ENCODE peak calls at places on chromosomes 4 and X, in six cellular contexts. F is breast epithelium, I is esophagus squamous epithelium, V is testis, E is tibial nerve, Q is H54. D is an unnamed sample.

GRCh38 chrX:38890963-38891362 is 89.7 kb downstream of the MID1IP1 start:
- DNase-seq in F (no peak), I (no peak), V (no peak), E (no peak), Q (no peak), D (no peak)

GRCh38 chrX:143726296-143726695 is 5.7 kb upstream of the SPANXN2 start:
- DNase-seq in F (no peak), I (no peak), V (no peak), E (no peak), Q (no peak), D (no peak)

GRCh38 chrX:133726211-133726630 is 259.2 kb downstream of the GPC3 start:
- DNase-seq in F (no peak), I (no peak), V (no peak), E (no peak), Q (no peak), D (no peak)

GRCh38 chr4:144611850-144612249 is 34.1 kb upstream of the HHIP start:
- DNase-seq in F (no peak), I (no peak), V (no peak), E (no peak), Q (no peak), D (no peak)

GRCh38 chr4:2785613-2786012 is 7.3 kb upstream of the SH3BP2 start:
- DNase-seq in F (no peak), I (no peak), V (no peak), E (peak), Q (no peak), D (no peak)

GRCh38 chrX:29666361-29666760 is 549.0 kb upstream of the MAGEB2 start:
- DNase-seq in F (no peak), I (no peak), V (no peak), E (no peak), Q (no peak), D (no peak)

GRCh38 chrX:129726307-129727111 is 12.3 kb upstream of the XPNPEP2 start:
- DNase-seq in F (peak), I (no peak), V (peak), E (peak), Q (peak), D (peak)

GRCh38 chr4:169620846-169621228 is 459 bp downstream of the CLCN3 start:
- DNase-seq in F (no peak), I (no peak), V (peak), E (no peak), Q (no peak), D (peak)

GRCh38 chrX:152725409-152725808 is 8.1 kb downstream of the CSAG1 start:
- DNase-seq in F (no peak), I (no peak), V (no peak), E (no peak), Q (no peak), D (no peak)

GRCh38 chr4:175308236-175308635 is 390.1 kb downstream of the ADAM29 start:
- DNase-seq in F (no peak), I (no peak), V (no peak), E (no peak), Q (no peak), D (no peak)

GRCh38 chrX:115147220-115147619 is 42.0 kb upstream of the RBMXL3 start:
- DNase-seq in F (no peak), I (no peak), V (no peak), E (no peak), Q (no peak), D (no peak)

GRCh38 chr4:95421869-95422268 is 126.9 kb downstream of the UNC5C start:
- DNase-seq in F (no peak), I (no peak), V (no peak), E (no peak), Q (no peak), D (no peak)

GRCh38 chr4:71195932-71196331 is 142.9 kb upstream of the SLC4A4 start:
- DNase-seq in F (no peak), I (no peak), V (no peak), E (no peak), Q (no peak), D (peak)

GRCh38 chr4:42570221-42570620 is 86.7 kb downstream of the ATP8A1 start:
- DNase-seq in F (peak), I (no peak), V (no peak), E (no peak), Q (no peak), D (peak)

GRCh38 chr4:149031399-149031798 is 589.2 kb upstream of the NR3C2 start:
- DNase-seq in F (no peak), I (no peak), V (peak), E (no peak), Q (no peak), D (peak)

DNA sequence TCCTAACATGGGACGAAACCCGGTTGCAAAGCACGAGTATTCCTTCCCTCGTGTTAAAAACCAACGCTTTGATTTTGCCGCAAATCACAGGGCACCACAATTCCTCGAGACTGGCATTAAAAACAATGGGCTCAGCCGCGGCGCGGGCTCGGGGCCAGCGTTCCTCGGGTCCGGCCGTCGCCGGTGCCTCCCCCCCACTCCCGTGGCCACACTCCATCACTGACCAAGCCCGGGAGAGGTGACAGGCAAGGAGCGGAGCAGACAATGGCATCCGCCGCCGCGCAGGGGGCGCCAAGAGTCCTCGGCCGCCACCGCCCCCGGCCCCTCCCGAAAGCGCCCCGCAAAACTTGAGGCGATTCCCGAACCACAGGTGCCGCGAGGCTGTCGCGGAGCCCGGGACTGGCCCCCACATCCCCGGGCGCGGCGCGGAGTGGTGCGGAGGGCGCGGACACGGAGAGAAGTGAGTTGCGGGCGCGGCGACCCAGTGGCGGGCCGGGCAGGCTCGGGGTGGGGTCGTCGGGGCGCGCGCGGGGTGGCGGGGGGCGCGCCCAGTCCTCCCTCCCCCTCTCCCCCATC is 445 bp downstream of the AP1S2 start:
- DNase-seq in F (peak), I (peak), V (peak), E (peak), Q (no peak), D (peak)
- TF ChIP-seq POLR2A in F (no peak), I (no peak), V (no peak), E (no peak), Q (no peak), D (no peak)

GRCh38 chr4:993111-994029 is at the start of gene SLC26A1:
- DNase-seq in F (no peak), I (no peak), V (no peak), E (no peak), Q (no peak), D (no peak)
- TF ChIP-seq POLR2A in F (no peak), I (no peak), V (no peak), E (no peak), Q (no peak), D (no peak)

GRCh38 chr4:18021720-18022571 is at the start of gene LCORL:
- DNase-seq in F (peak), I (peak), V (peak), E (peak), Q (peak), D (peak)

GRCh38 chr4:18020145-18020670 is 1.3 kb downstream of the LCORL start:
- DNase-seq in F (no peak), I (no peak), V (peak), E (no peak), Q (no peak), D (peak)

GRCh38 chr4:18022572-18023039 is 1.1 kb upstream of the LCORL start:
- DNase-seq in F (no peak), I (no peak), V (no peak), E (no peak), Q (no peak), D (no peak)

GRCh38 chr4:18020671-18021469 is 685 bp downstream of the LCORL start:
- DNase-seq in F (peak), I (peak), V (peak), E (peak), Q (peak), D (peak)

DNA sequence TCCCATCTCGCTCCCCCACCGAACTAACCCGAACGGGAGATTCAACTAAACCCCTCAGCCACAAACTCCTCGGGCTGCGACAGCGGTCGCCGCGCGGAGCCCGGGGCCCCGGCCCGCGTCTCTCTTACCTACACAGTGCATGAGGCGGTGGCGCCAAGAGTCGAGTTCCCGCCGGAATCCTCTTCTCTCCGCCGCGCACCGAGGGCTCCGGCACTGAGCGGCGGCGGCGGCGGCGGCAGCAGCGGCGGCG is 160 bp downstream of the LCORL start:
- DNase-seq in F (no peak), I (no peak), V (no peak), E (no peak), Q (no peak), D (no peak)
- TF ChIP-seq POLR2A in F (no peak), I (no peak), V (peak), E (peak), Q (no peak), D (no peak)

GRCh38 chr4:152352215-152352614 is 183.7 kb downstream of the FBXW7 start:
- DNase-seq in F (no peak), I (no peak), V (no peak), E (no peak), Q (no peak), D (no peak)

GRCh38 chr4:152351080-152351479 is 184.8 kb downstream of the FBXW7 start:
- DNase-seq in F (no peak), I (no peak), V (no peak), E (no peak), Q (no peak), D (no peak)

GRCh38 chr4:152348670-152349069 is 187.2 kb downstream of the FBXW7 start:
- DNase-seq in F (no peak), I (no peak), V (no peak), E (no peak), Q (no peak), D (no peak)

GRCh38 chr4:152356428-152357034 is 179.4 kb downstream of the FBXW7 start:
- DNase-seq in F (no peak), I (no peak), V (no peak), E (no peak), Q (no peak), D (no peak)

DNA sequence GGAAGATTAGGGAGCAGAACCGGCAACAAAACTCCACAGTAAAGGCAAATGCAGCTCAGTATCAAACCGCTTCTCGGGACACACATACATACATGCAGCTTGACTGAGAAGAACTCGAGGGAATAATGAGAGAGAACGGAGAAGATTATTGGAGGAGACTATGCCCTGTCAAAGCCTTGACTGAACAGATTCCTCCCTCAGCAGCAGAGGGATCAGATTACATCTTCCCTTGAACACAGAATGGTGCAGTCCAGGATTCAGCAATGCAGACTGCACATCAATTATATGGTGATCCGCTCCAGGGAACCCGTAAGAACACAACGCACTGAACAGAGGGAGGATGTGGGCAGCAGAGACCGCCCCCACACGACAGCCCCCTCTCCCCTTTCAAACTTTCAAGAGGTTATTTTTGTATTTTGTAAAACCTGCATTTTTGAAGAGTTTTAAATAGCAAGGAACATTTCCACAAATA is 183.2 kb downstream of the FBXW7 start:
- DNase-seq in F (no peak), I (no peak), V (peak), E (peak), Q (peak), D (peak)
- TF ChIP-seq POLR2A in F (peak), I (no peak), V (no peak), E (peak), Q (peak), D (no peak)